ENCODE peak calls at places on chromosomes 6 and 20, in four cellular contexts. S is SK-N-SH, Y is PC-9, X is heart right ventricle. R is an unnamed sample.
A peak's percentile ranks its signal among the peaks of the same experiment; 100 is the strongest.

GRCh38 chr6:126033696-126034095 is 47.4 kb downstream of the TRMT11 start:
- DNase-seq in Y (no peak), X (no peak), S (peak; percentile 41), R (peak; percentile 73)

GRCh38 chr6:158205220-158205944 is 37.2 kb downstream of the GTF2H5 start:
- DNase-seq in Y (no peak), X (no peak), S (no peak), R (no peak)

GRCh38 chr6:158142789-158143188 is 25.3 kb downstream of the SERAC1 start:
- DNase-seq in S (no peak), X (no peak), Y (no peak), R (peak; percentile 39)

GRCh38 chr6:152277826-152278247 is 359.3 kb downstream of the SYNE1 start:
- DNase-seq in X (peak; percentile 49), Y (no peak), S (no peak), R (no peak)

GRCh38 chr20:35601990-35602389 is 13.6 kb upstream of the SPAG4 start:
- DNase-seq in Y (no peak), S (no peak), X (no peak), R (no peak)

GRCh38 chr6:41284726-41285125 is 1.8 kb downstream of the TREM1 start:
- DNase-seq in S (no peak), X (no peak), Y (no peak), R (no peak)

GRCh38 chr6:132021552-132022375 is 70.6 kb upstream of the CCN2 start:
- DNase-seq in S (no peak), X (no peak), Y (no peak), R (no peak)

GRCh38 chr6:75349262-75349984 is 64.8 kb upstream of the TMEM30A start:
- DNase-seq in X (peak; percentile 46), S (peak; percentile 60), Y (no peak), R (no peak)

GRCh38 chr6:89984926-89985743 is 90.9 kb downstream of the GJA10 start:
- DNase-seq in X (peak; percentile 77), Y (peak; percentile 36), S (peak; percentile 83), R (no peak)

GRCh38 chr6:31407699-31408098 is 4.3 kb downstream of the MICA start:
- DNase-seq in Y (no peak), S (no peak), X (no peak), R (peak; percentile 18)
- H3K27ac ChIP-seq in Y (no peak overlapping the region), S (peak overlapping the region; percentile 73), X (no peak overlapping the region), R (no peak overlapping the region)

DNA sequence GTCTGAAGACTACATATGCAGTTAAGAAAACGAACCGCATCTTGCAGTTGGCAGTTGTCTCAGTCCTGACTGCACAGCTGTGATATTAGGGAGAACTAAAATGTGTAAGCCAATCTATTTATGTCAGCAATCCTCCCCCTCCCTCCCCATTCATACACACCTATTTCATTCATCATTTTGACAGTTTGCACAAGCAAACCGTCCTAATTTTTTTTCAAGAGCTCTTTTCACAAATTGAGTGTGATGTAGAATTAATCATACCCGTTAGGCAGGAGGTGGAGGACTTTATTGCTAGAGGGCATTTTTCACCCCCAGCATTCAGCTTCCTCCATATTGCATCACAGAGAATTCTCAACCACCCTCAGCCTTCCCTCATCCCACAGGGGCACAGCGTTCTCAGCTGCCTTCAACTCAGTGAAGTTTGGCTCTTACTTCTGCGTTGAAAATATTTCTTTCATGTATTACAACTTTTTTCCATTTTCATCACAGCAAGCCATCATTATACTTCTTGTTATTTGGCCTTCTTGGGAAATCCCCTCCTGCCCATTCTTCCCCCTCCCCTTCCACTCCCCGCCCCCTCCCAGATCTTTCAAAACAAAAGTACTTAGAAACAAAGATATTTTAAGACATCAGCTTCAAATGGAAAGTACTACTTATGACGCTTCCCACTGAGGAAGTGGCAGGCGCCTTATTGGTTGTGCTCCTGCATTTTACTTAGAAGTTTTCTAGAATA is 37.5 kb downstream of the NOX3 start:
- DNase-seq in Y (peak; percentile 3), X (no peak), S (no peak), R (no peak)
- H3K4me3 ChIP-seq in Y (peak overlapping the region; percentile 31), X (peak overlapping the region; percentile 34), S (peak overlapping the region; percentile 14), R (no peak overlapping the region)

GRCh38 chr20:63542031-63542559 is 4.9 kb upstream of the PTK6 start:
- DNase-seq in X (no peak), S (no peak), Y (peak; percentile 63), R (no peak)
- H3K27me3 ChIP-seq in X (peaks cover 6% of the 10 kb centered on the region), S (no peaks in the 10 kb centered on the region), Y (no peaks in the 10 kb centered on the region), R (peaks cover 20% of the 10 kb centered on the region)

GRCh38 chr6:24825130-24825630 is 26.5 kb upstream of the ARMH2 start:
- DNase-seq in X (no peak), Y (no peak), S (peak; percentile 15), R (no peak)

GRCh38 chr6:24827162-24827561 is 28.4 kb upstream of the ARMH2 start:
- DNase-seq in X (no peak), S (peak; percentile 16), Y (no peak), R (no peak)

GRCh38 chr6:24823185-24823584 is 24.5 kb upstream of the ARMH2 start:
- DNase-seq in X (no peak), Y (no peak), S (no peak), R (no peak)

GRCh38 chr6:24821860-24822444 is 23.2 kb upstream of the ARMH2 start:
- DNase-seq in S (no peak), Y (no peak), X (no peak), R (no peak)

GRCh38 chr6:24824142-24824755 is 25.5 kb upstream of the ARMH2 start:
- DNase-seq in X (no peak), S (no peak), Y (no peak), R (no peak)
- H3K27ac ChIP-seq in X (no peak overlapping the region), S (no peak overlapping the region), Y (no peak overlapping the region), R (no peak overlapping the region)

R was measured in AG04450.